ENCODE peak calls at places on chromosomes 16 and 17, in eight cellular contexts. One of them, this sample, is unnamed.

GRCh38 chr17:17097763-17098345 is 55.6 kb downstream of the MPRIP start:
- DNase-seq in tibial artery: no peak
- DNase-seq in DND-41: no peak
- DNase-seq in RWPE1: no peak
- DNase-seq in neural progenitor cell: no peak
- DNase-seq in hepatocyte: no peak
- DNase-seq in PC-9: no peak
- DNase-seq in fibroblast of lung: no peak
- DNase-seq in this sample: no peak

GRCh38 chr17:8488931-8489330 is 53.2 kb downstream of the NDEL1 start:
- DNase-seq in PC-9: no peak
- DNase-seq in tibial artery: peak
- DNase-seq in RWPE1: no peak
- DNase-seq in hepatocyte: peak
- DNase-seq in neural progenitor cell: no peak
- DNase-seq in fibroblast of lung: peak
- DNase-seq in DND-41: no peak
- DNase-seq in this sample: no peak

GRCh38 chr17:57945999-57946797 is 9.0 kb downstream of the CUEDC1 start:
- DNase-seq in DND-41: no peak
- DNase-seq in hepatocyte: no peak
- DNase-seq in fibroblast of lung: peak
- DNase-seq in tibial artery: no peak
- DNase-seq in PC-9: no peak
- DNase-seq in RWPE1: peak
- DNase-seq in neural progenitor cell: no peak
- DNase-seq in this sample: no peak

GRCh38 chr17:7313028-7313889 is 1.9 kb downstream of the GPS2 start:
- DNase-seq in neural progenitor cell: no peak
- DNase-seq in DND-41: peak
- DNase-seq in hepatocyte: no peak
- DNase-seq in RWPE1: peak
- DNase-seq in PC-9: peak
- DNase-seq in tibial artery: no peak
- DNase-seq in fibroblast of lung: no peak
- DNase-seq in this sample: no peak

GRCh38 chr17:82213251-82214011 is 789 bp upstream of the CCDC57 start:
- DNase-seq in neural progenitor cell: peak
- DNase-seq in PC-9: no peak
- DNase-seq in tibial artery: no peak
- DNase-seq in RWPE1: peak
- DNase-seq in fibroblast of lung: peak
- DNase-seq in DND-41: no peak
- DNase-seq in hepatocyte: peak
- DNase-seq in this sample: no peak

GRCh38 chr17:80034977-80035686 is 540 bp downstream of the TBC1D16 start:
- DNase-seq in tibial artery: no peak
- DNase-seq in fibroblast of lung: peak
- DNase-seq in hepatocyte: peak
- DNase-seq in RWPE1: peak
- DNase-seq in PC-9: no peak
- DNase-seq in neural progenitor cell: peak
- DNase-seq in DND-41: peak
- DNase-seq in this sample: no peak

GRCh38 chr16:23182206-23182674 is 305 bp upstream of the SCNN1G start:
- DNase-seq in RWPE1: peak
- DNase-seq in DND-41: no peak
- DNase-seq in fibroblast of lung: peak
- DNase-seq in tibial artery: peak
- DNase-seq in hepatocyte: peak
- DNase-seq in neural progenitor cell: peak
- DNase-seq in PC-9: peak
- DNase-seq in this sample: peak

GRCh38 chr16:68510775-68511174 is 28.3 kb upstream of the ZFP90 start:
- DNase-seq in PC-9: no peak
- DNase-seq in tibial artery: no peak
- DNase-seq in RWPE1: no peak
- DNase-seq in fibroblast of lung: no peak
- DNase-seq in neural progenitor cell: no peak
- DNase-seq in DND-41: no peak
- DNase-seq in hepatocyte: no peak
- DNase-seq in this sample: no peak

GRCh38 chr17:4509402-4509801 is 10.7 kb downstream of the SPNS2 start:
- DNase-seq in tibial artery: peak
- DNase-seq in DND-41: peak
- DNase-seq in hepatocyte: no peak
- DNase-seq in fibroblast of lung: no peak
- DNase-seq in neural progenitor cell: no peak
- DNase-seq in RWPE1: no peak
- DNase-seq in PC-9: no peak
- DNase-seq in this sample: no peak

GRCh38 chr17:49021768-49022103 is 24.6 kb downstream of the IGF2BP1 start:
- DNase-seq in hepatocyte: no peak
- DNase-seq in neural progenitor cell: no peak
- DNase-seq in RWPE1: no peak
- DNase-seq in tibial artery: no peak
- DNase-seq in PC-9: no peak
- DNase-seq in fibroblast of lung: no peak
- DNase-seq in DND-41: no peak
- DNase-seq in this sample: no peak
- H3K27ac ChIP-seq in hepatocyte: peak
- H3K27ac ChIP-seq in neural progenitor cell: peak
- H3K27ac ChIP-seq in RWPE1: peak
- H3K27ac ChIP-seq in tibial artery: no peak
- H3K27ac ChIP-seq in PC-9: peak
- H3K27ac ChIP-seq in fibroblast of lung: no peak
- H3K27ac ChIP-seq in DND-41: no peak
- H3K27ac ChIP-seq in this sample: no peak

GRCh38 chr17:35244345-35245195 is 1.7 kb downstream of the SLFN5 start:
- DNase-seq in neural progenitor cell: peak
- DNase-seq in fibroblast of lung: peak
- DNase-seq in RWPE1: peak
- DNase-seq in tibial artery: peak
- DNase-seq in PC-9: peak
- DNase-seq in DND-41: peak
- DNase-seq in hepatocyte: peak
- DNase-seq in this sample: no peak
- H3K27ac ChIP-seq in neural progenitor cell: no peak
- H3K27ac ChIP-seq in fibroblast of lung: peak
- H3K27ac ChIP-seq in RWPE1: peak
- H3K27ac ChIP-seq in tibial artery: peak
- H3K27ac ChIP-seq in PC-9: peak
- H3K27ac ChIP-seq in DND-41: peak
- H3K27ac ChIP-seq in hepatocyte: peak
- H3K27ac ChIP-seq in this sample: peak

GRCh38 chr16:2469399-2470233 is 1.5 kb upstream of the NTN3 start:
- DNase-seq in fibroblast of lung: no peak
- DNase-seq in neural progenitor cell: no peak
- DNase-seq in RWPE1: no peak
- DNase-seq in hepatocyte: no peak
- DNase-seq in tibial artery: no peak
- DNase-seq in DND-41: no peak
- DNase-seq in PC-9: no peak
- DNase-seq in this sample: no peak

GRCh38 chr16:2470234-2470601 is 879 bp upstream of the NTN3 start:
- DNase-seq in DND-41: no peak
- DNase-seq in tibial artery: no peak
- DNase-seq in neural progenitor cell: no peak
- DNase-seq in PC-9: no peak
- DNase-seq in hepatocyte: no peak
- DNase-seq in fibroblast of lung: no peak
- DNase-seq in RWPE1: no peak
- DNase-seq in this sample: no peak

GRCh38 chr16:2467301-2468141 is 3.6 kb upstream of the NTN3 start:
- DNase-seq in neural progenitor cell: peak
- DNase-seq in DND-41: no peak
- DNase-seq in fibroblast of lung: peak
- DNase-seq in hepatocyte: peak
- DNase-seq in RWPE1: peak
- DNase-seq in PC-9: no peak
- DNase-seq in tibial artery: peak
- DNase-seq in this sample: peak

GRCh38 chr16:2468142-2468724 is 2.9 kb upstream of the NTN3 start:
- DNase-seq in fibroblast of lung: no peak
- DNase-seq in RWPE1: peak
- DNase-seq in neural progenitor cell: peak
- DNase-seq in tibial artery: no peak
- DNase-seq in DND-41: no peak
- DNase-seq in PC-9: peak
- DNase-seq in hepatocyte: peak
- DNase-seq in this sample: no peak

GRCh38 chr16:2468725-2469398 is 2.2 kb upstream of the NTN3 start:
- DNase-seq in fibroblast of lung: no peak
- DNase-seq in hepatocyte: no peak
- DNase-seq in PC-9: no peak
- DNase-seq in DND-41: peak
- DNase-seq in tibial artery: no peak
- DNase-seq in neural progenitor cell: peak
- DNase-seq in RWPE1: no peak
- DNase-seq in this sample: peak
- H3K27ac ChIP-seq in fibroblast of lung: no peak
- H3K27ac ChIP-seq in hepatocyte: peak
- H3K27ac ChIP-seq in PC-9: no peak
- H3K27ac ChIP-seq in DND-41: peak
- H3K27ac ChIP-seq in tibial artery: no peak
- H3K27ac ChIP-seq in neural progenitor cell: no peak
- H3K27ac ChIP-seq in RWPE1: peak
- H3K27ac ChIP-seq in this sample: no peak

DNA sequence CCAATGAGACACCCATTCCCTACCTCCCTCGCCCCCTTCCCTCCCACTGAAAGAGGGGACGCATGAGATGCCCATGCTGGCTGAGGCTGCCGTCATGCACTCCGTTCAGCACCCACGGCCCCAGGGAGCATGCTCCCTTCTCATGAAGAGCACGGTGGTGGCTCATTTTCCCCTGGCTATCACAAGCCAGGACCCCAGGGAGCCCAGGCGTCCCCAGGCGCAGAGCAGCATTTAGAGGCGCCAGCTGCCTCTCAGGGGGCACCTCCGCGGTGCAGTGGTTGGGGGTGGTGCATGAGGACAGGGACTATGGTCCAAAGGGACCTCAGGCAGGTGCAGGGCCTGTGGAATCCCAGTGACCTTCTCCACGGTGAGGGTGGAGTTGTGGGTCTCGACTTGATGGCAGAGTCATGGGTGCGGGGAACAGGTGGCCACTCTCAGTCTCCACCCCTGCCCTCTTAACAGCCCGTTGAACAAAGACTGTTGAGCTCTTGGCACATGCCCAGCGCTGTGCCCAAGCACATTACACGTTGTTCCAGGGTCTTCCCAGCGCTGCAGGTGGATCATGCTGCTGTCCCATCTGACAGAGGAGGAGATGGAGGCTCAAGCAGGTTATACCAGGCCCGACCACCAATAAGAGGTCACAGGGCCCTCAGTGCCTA is 13.6 kb downstream of the KIF19 start:
- DNase-seq in DND-41: no peak
- DNase-seq in tibial artery: no peak
- DNase-seq in neural progenitor cell: no peak
- DNase-seq in PC-9: no peak
- DNase-seq in fibroblast of lung: no peak
- DNase-seq in hepatocyte: no peak
- DNase-seq in RWPE1: no peak
- DNase-seq in this sample: no peak
- H3K27ac ChIP-seq in DND-41: no peak
- H3K27ac ChIP-seq in tibial artery: no peak
- H3K27ac ChIP-seq in neural progenitor cell: no peak
- H3K27ac ChIP-seq in PC-9: no peak
- H3K27ac ChIP-seq in fibroblast of lung: no peak
- H3K27ac ChIP-seq in hepatocyte: no peak
- H3K27ac ChIP-seq in RWPE1: no peak
- H3K27ac ChIP-seq in this sample: peak

GRCh38 chr17:944266-944665 is 35.3 kb downstream of the NXN start:
- DNase-seq in RWPE1: no peak
- DNase-seq in fibroblast of lung: no peak
- DNase-seq in hepatocyte: no peak
- DNase-seq in neural progenitor cell: no peak
- DNase-seq in DND-41: no peak
- DNase-seq in PC-9: no peak
- DNase-seq in tibial artery: no peak
- DNase-seq in this sample: no peak
- H3K27ac ChIP-seq in RWPE1: peak
- H3K27ac ChIP-seq in fibroblast of lung: no peak
- H3K27ac ChIP-seq in hepatocyte: no peak
- H3K27ac ChIP-seq in neural progenitor cell: peak
- H3K27ac ChIP-seq in DND-41: no peak
- H3K27ac ChIP-seq in PC-9: no peak
- H3K27ac ChIP-seq in tibial artery: no peak
- H3K27ac ChIP-seq in this sample: no peak